ENCODE peak calls at places on chromosomes 1 and 21, in seven cellular contexts. One of them, this sample, is unnamed.

GRCh38 chr1:216223521-216223920 is 199.7 kb downstream of the USH2A start:
- DNase-seq in T-cell: no peak
- DNase-seq in AG04450: no peak
- DNase-seq in esophagus muscularis mucosa: no peak
- DNase-seq in NAMALWA: no peak
- DNase-seq in endothelial cell: no peak
- DNase-seq in GM10248: no peak
- DNase-seq in this sample: no peak

GRCh38 chr21:37631319-37632117 is 264.9 kb downstream of the DYRK1A start:
- DNase-seq in T-cell: no peak
- DNase-seq in AG04450: no peak
- DNase-seq in esophagus muscularis mucosa: peak
- DNase-seq in NAMALWA: no peak
- DNase-seq in endothelial cell: no peak
- DNase-seq in GM10248: peak
- DNase-seq in this sample: no peak

GRCh38 chr1:16905112-16905855 is 9.5 kb downstream of the RNU1-2 start:
- DNase-seq in T-cell: no peak
- DNase-seq in AG04450: peak
- DNase-seq in esophagus muscularis mucosa: no peak
- DNase-seq in NAMALWA: peak
- DNase-seq in endothelial cell: no peak
- DNase-seq in GM10248: peak
- DNase-seq in this sample: peak

GRCh38 chr1:81804320-81804719 is 3.6 kb downstream of the ADGRL2 start:
- DNase-seq in T-cell: no peak
- DNase-seq in AG04450: no peak
- DNase-seq in esophagus muscularis mucosa: no peak
- DNase-seq in NAMALWA: no peak
- DNase-seq in endothelial cell: no peak
- DNase-seq in GM10248: no peak
- DNase-seq in this sample: no peak

GRCh38 chr1:25711555-25712298 is 88.3 kb upstream of the SELENON start:
- DNase-seq in T-cell: peak
- DNase-seq in AG04450: peak
- DNase-seq in esophagus muscularis mucosa: no peak
- DNase-seq in NAMALWA: no peak
- DNase-seq in endothelial cell: no peak
- DNase-seq in GM10248: no peak
- DNase-seq in this sample: no peak

GRCh38 chr1:110292327-110292741 is 46.8 kb upstream of the RBM15 start:
- DNase-seq in T-cell: no peak
- DNase-seq in AG04450: no peak
- DNase-seq in esophagus muscularis mucosa: no peak
- DNase-seq in NAMALWA: no peak
- DNase-seq in endothelial cell: no peak
- DNase-seq in GM10248: no peak
- DNase-seq in this sample: no peak

GRCh38 chr1:110615548-110616130 is 9.5 kb upstream of the KCNA2 start:
- DNase-seq in T-cell: peak
- DNase-seq in AG04450: peak
- DNase-seq in esophagus muscularis mucosa: no peak
- DNase-seq in NAMALWA: peak
- DNase-seq in endothelial cell: peak
- DNase-seq in GM10248: peak
- DNase-seq in this sample: no peak

GRCh38 chr1:44348046-44348628 is 6.9 kb downstream of the ERI3 start:
- DNase-seq in T-cell: no peak
- DNase-seq in AG04450: no peak
- DNase-seq in esophagus muscularis mucosa: no peak
- DNase-seq in NAMALWA: no peak
- DNase-seq in endothelial cell: no peak
- DNase-seq in GM10248: no peak
- DNase-seq in this sample: no peak

GRCh38 chr1:204384636-204385354 is 25.1 kb upstream of the PLEKHA6 start:
- DNase-seq in T-cell: no peak
- DNase-seq in AG04450: no peak
- DNase-seq in esophagus muscularis mucosa: no peak
- DNase-seq in NAMALWA: no peak
- DNase-seq in endothelial cell: no peak
- DNase-seq in GM10248: no peak
- DNase-seq in this sample: no peak

GRCh38 chr1:43879996-43880395 is 53.6 kb upstream of the ARTN start:
- DNase-seq in T-cell: no peak
- DNase-seq in AG04450: no peak
- DNase-seq in esophagus muscularis mucosa: no peak
- DNase-seq in NAMALWA: no peak
- DNase-seq in endothelial cell: no peak
- DNase-seq in GM10248: no peak
- DNase-seq in this sample: no peak

GRCh38 chr1:162215902-162216301 is 146.4 kb downstream of the NOS1AP start:
- DNase-seq in T-cell: no peak
- DNase-seq in AG04450: no peak
- DNase-seq in esophagus muscularis mucosa: no peak
- DNase-seq in NAMALWA: no peak
- DNase-seq in endothelial cell: no peak
- DNase-seq in GM10248: no peak
- DNase-seq in this sample: no peak

GRCh38 chr1:75548721-75549480 is 62.0 kb downstream of the SLC44A5 start:
- DNase-seq in T-cell: no peak
- DNase-seq in AG04450: no peak
- DNase-seq in esophagus muscularis mucosa: no peak
- DNase-seq in NAMALWA: no peak
- DNase-seq in endothelial cell: no peak
- DNase-seq in GM10248: no peak
- DNase-seq in this sample: no peak

GRCh38 chr1:213303286-213303685 is 252.2 kb downstream of the RPS6KC1 start:
- DNase-seq in T-cell: no peak
- DNase-seq in AG04450: no peak
- DNase-seq in esophagus muscularis mucosa: no peak
- DNase-seq in NAMALWA: no peak
- DNase-seq in endothelial cell: no peak
- DNase-seq in GM10248: no peak
- DNase-seq in this sample: no peak

GRCh38 chr1:106360252-106360651 is 696.2 kb upstream of the PRMT6 start:
- DNase-seq in T-cell: no peak
- DNase-seq in AG04450: no peak
- DNase-seq in esophagus muscularis mucosa: no peak
- DNase-seq in NAMALWA: peak
- DNase-seq in endothelial cell: no peak
- DNase-seq in GM10248: no peak
- DNase-seq in this sample: no peak

GRCh38 chr1:100443739-100444571 is 91.6 kb downstream of the CDC14A start:
- DNase-seq in T-cell: no peak
- DNase-seq in AG04450: peak
- DNase-seq in esophagus muscularis mucosa: no peak
- DNase-seq in NAMALWA: no peak
- DNase-seq in endothelial cell: no peak
- DNase-seq in GM10248: no peak
- DNase-seq in this sample: no peak

GRCh38 chr1:42433324-42433860 is 22.4 kb downstream of the ZMYND12 start:
- DNase-seq in T-cell: no peak
- DNase-seq in AG04450: no peak
- DNase-seq in esophagus muscularis mucosa: peak
- DNase-seq in NAMALWA: no peak
- DNase-seq in endothelial cell: no peak
- DNase-seq in GM10248: no peak
- DNase-seq in this sample: no peak

GRCh38 chr1:92980732-92981647 is 19.7 kb upstream of the DIPK1A start:
- DNase-seq in T-cell: peak
- DNase-seq in AG04450: no peak
- DNase-seq in esophagus muscularis mucosa: no peak
- DNase-seq in NAMALWA: no peak
- DNase-seq in endothelial cell: no peak
- DNase-seq in GM10248: no peak
- DNase-seq in this sample: no peak

GRCh38 chr1:209106861-209107260 is 476.7 kb upstream of the CAMK1G start:
- DNase-seq in T-cell: no peak
- DNase-seq in AG04450: no peak
- DNase-seq in esophagus muscularis mucosa: no peak
- DNase-seq in NAMALWA: no peak
- DNase-seq in endothelial cell: no peak
- DNase-seq in GM10248: no peak
- DNase-seq in this sample: no peak

GRCh38 chr1:227547604-227548397 is 15.6 kb upstream of the ZNF678 start:
- DNase-seq in T-cell: no peak
- DNase-seq in AG04450: no peak
- DNase-seq in esophagus muscularis mucosa: no peak
- DNase-seq in NAMALWA: no peak
- DNase-seq in endothelial cell: no peak
- DNase-seq in GM10248: no peak
- DNase-seq in this sample: no peak

GRCh38 chr1:245578306-245578705 is 423.5 kb downstream of the KIF26B start:
- DNase-seq in T-cell: no peak
- DNase-seq in AG04450: no peak
- DNase-seq in esophagus muscularis mucosa: no peak
- DNase-seq in NAMALWA: no peak
- DNase-seq in endothelial cell: no peak
- DNase-seq in GM10248: no peak
- DNase-seq in this sample: no peak

GRCh38 chr21:43194303-43195130 is 25.7 kb downstream of the CRYAA start:
- DNase-seq in T-cell: peak
- DNase-seq in AG04450: no peak
- DNase-seq in esophagus muscularis mucosa: no peak
- DNase-seq in NAMALWA: no peak
- DNase-seq in endothelial cell: no peak
- DNase-seq in GM10248: peak
- DNase-seq in this sample: peak

GRCh38 chr1:228500901-228501871 is 14.0 kb downstream of the RNF187 start:
- DNase-seq in T-cell: peak
- DNase-seq in AG04450: peak
- DNase-seq in esophagus muscularis mucosa: peak
- DNase-seq in NAMALWA: peak
- DNase-seq in endothelial cell: peak
- DNase-seq in GM10248: peak
- DNase-seq in this sample: no peak

GRCh38 chr1:108871050-108871724 is 5.6 kb upstream of the GPSM2 start:
- DNase-seq in T-cell: no peak
- DNase-seq in AG04450: no peak
- DNase-seq in esophagus muscularis mucosa: peak
- DNase-seq in NAMALWA: no peak
- DNase-seq in endothelial cell: no peak
- DNase-seq in GM10248: no peak
- DNase-seq in this sample: no peak

GRCh38 chr1:218297867-218298266 is 12.8 kb downstream of the RRP15 start:
- DNase-seq in T-cell: no peak
- DNase-seq in AG04450: no peak
- DNase-seq in esophagus muscularis mucosa: no peak
- DNase-seq in NAMALWA: no peak
- DNase-seq in endothelial cell: no peak
- DNase-seq in GM10248: no peak
- DNase-seq in this sample: no peak

GRCh38 chr21:34639882-34640788 is 25.2 kb upstream of the RCAN1 start:
- DNase-seq in T-cell: no peak
- DNase-seq in AG04450: no peak
- DNase-seq in esophagus muscularis mucosa: no peak
- DNase-seq in NAMALWA: no peak
- DNase-seq in endothelial cell: no peak
- DNase-seq in GM10248: peak
- DNase-seq in this sample: no peak

GRCh38 chr21:37188825-37189224 is 78.3 kb downstream of the VPS26C start:
- DNase-seq in T-cell: no peak
- DNase-seq in AG04450: no peak
- DNase-seq in esophagus muscularis mucosa: no peak
- DNase-seq in NAMALWA: no peak
- DNase-seq in endothelial cell: no peak
- DNase-seq in GM10248: no peak
- DNase-seq in this sample: no peak

GRCh38 chr1:20719261-20719660 is 1.5 kb upstream of the KIF17 start:
- DNase-seq in T-cell: no peak
- DNase-seq in AG04450: no peak
- DNase-seq in esophagus muscularis mucosa: no peak
- DNase-seq in NAMALWA: no peak
- DNase-seq in endothelial cell: no peak
- DNase-seq in GM10248: no peak
- DNase-seq in this sample: no peak

GRCh38 chr1:168918860-168919741 is 187.4 kb upstream of the ATP1B1 start:
- DNase-seq in T-cell: no peak
- DNase-seq in AG04450: no peak
- DNase-seq in esophagus muscularis mucosa: no peak
- DNase-seq in NAMALWA: no peak
- DNase-seq in endothelial cell: no peak
- DNase-seq in GM10248: no peak
- DNase-seq in this sample: no peak

GRCh38 chr21:34276711-34277425 is 86.9 kb upstream of the KCNE2 start:
- DNase-seq in T-cell: no peak
- DNase-seq in AG04450: no peak
- DNase-seq in esophagus muscularis mucosa: no peak
- DNase-seq in NAMALWA: no peak
- DNase-seq in endothelial cell: no peak
- DNase-seq in GM10248: peak
- DNase-seq in this sample: no peak

GRCh38 chr1:206513312-206514111 is 6.2 kb downstream of the RASSF5 start:
- DNase-seq in T-cell: no peak
- DNase-seq in AG04450: peak
- DNase-seq in esophagus muscularis mucosa: no peak
- DNase-seq in NAMALWA: no peak
- DNase-seq in endothelial cell: no peak
- DNase-seq in GM10248: no peak
- DNase-seq in this sample: peak

GRCh38 chr1:45620588-45621500 is 3.0 kb downstream of the CCDC17 start:
- DNase-seq in T-cell: no peak
- DNase-seq in AG04450: no peak
- DNase-seq in esophagus muscularis mucosa: no peak
- DNase-seq in NAMALWA: peak
- DNase-seq in endothelial cell: no peak
- DNase-seq in GM10248: no peak
- DNase-seq in this sample: no peak

GRCh38 chr21:16046625-16047340 is 317.0 kb downstream of the USP25 start:
- DNase-seq in T-cell: no peak
- DNase-seq in AG04450: no peak
- DNase-seq in esophagus muscularis mucosa: no peak
- DNase-seq in NAMALWA: no peak
- DNase-seq in endothelial cell: no peak
- DNase-seq in GM10248: no peak
- DNase-seq in this sample: no peak

GRCh38 chr1:213127074-213127473 is 76.0 kb downstream of the RPS6KC1 start:
- DNase-seq in T-cell: no peak
- DNase-seq in AG04450: no peak
- DNase-seq in esophagus muscularis mucosa: no peak
- DNase-seq in NAMALWA: no peak
- DNase-seq in endothelial cell: no peak
- DNase-seq in GM10248: no peak
- DNase-seq in this sample: no peak

GRCh38 chr1:18800258-18800657 is 59.2 kb downstream of the TAS1R2 start:
- DNase-seq in T-cell: no peak
- DNase-seq in AG04450: no peak
- DNase-seq in esophagus muscularis mucosa: no peak
- DNase-seq in NAMALWA: no peak
- DNase-seq in endothelial cell: no peak
- DNase-seq in GM10248: no peak
- DNase-seq in this sample: no peak

GRCh38 chr1:209215826-209216225 is 367.7 kb upstream of the CAMK1G start:
- DNase-seq in T-cell: no peak
- DNase-seq in AG04450: no peak
- DNase-seq in esophagus muscularis mucosa: no peak
- DNase-seq in NAMALWA: no peak
- DNase-seq in endothelial cell: no peak
- DNase-seq in GM10248: no peak
- DNase-seq in this sample: no peak

This sample was measured in vagina.